ENCODE peak calls at places on chromosome 13, in four cellular contexts. R is A673, W is left ventricle myocardium inferior, F is IMR-90. H is an unnamed sample.

GRCh38 chr13:80840313-80840976 is 499.5 kb upstream of the SPRY2 start:
- DNase-seq in R (peak), W (no peak), F (no peak), H (peak)

GRCh38 chr13:96984061-96984508 is 10.2 kb downstream of the OXGR1 start:
- DNase-seq in R (peak), W (no peak), F (no peak), H (no peak)

GRCh38 chr13:110915874-110916670 is 1.2 kb upstream of the ANKRD10 start:
- DNase-seq in R (no peak), W (no peak), F (peak), H (peak)

GRCh38 chr13:83221813-83222241 is 660.4 kb downstream of the SLITRK1 start:
- DNase-seq in R (no peak), W (no peak), F (peak), H (peak)

GRCh38 chr13:76438050-76438449 is 448.2 kb downstream of the KCTD12 start:
- DNase-seq in R (no peak), W (no peak), F (peak), H (no peak)

GRCh38 chr13:81293594-81294164 is 952.8 kb upstream of the SPRY2 start:
- DNase-seq in R (no peak), W (no peak), F (no peak), H (no peak)

GRCh38 chr13:71643466-71643865 is 223.5 kb downstream of the DACH1 start:
- DNase-seq in R (no peak), W (no peak), F (no peak), H (no peak)

GRCh38 chr13:33637978-33638743 is 179.8 kb upstream of the RFC3 start:
- DNase-seq in R (no peak), W (no peak), F (peak), H (peak)

GRCh38 chr13:94886191-94886590 is 173.8 kb upstream of the SOX21 start:
- DNase-seq in R (peak), W (no peak), F (no peak), H (peak)

GRCh38 chr13:95243207-95243606 is 58.0 kb downstream of the ABCC4 start:
- DNase-seq in R (no peak), W (no peak), F (no peak), H (no peak)

GRCh38 chr13:52128714-52129700 is at the start of gene NEK5:
- DNase-seq in R (peak), W (peak), F (peak), H (peak)

GRCh38 chr13:75934889-75935288 is 298.8 kb downstream of the LMO7 start:
- DNase-seq in R (no peak), W (no peak), F (peak), H (peak)

GRCh38 chr13:50153888-50154287 is 138.6 kb downstream of the KCNRG start:
- DNase-seq in R (no peak), W (no peak), F (no peak), H (no peak)

GRCh38 chr13:50152224-50152623 is 137.0 kb downstream of the KCNRG start:
- DNase-seq in R (no peak), W (no peak), F (no peak), H (peak)

GRCh38 chr13:50152655-50153309 is 137.5 kb downstream of the KCNRG start:
- DNase-seq in R (no peak), W (no peak), F (no peak), H (no peak)

GRCh38 chr13:50154697-50155096 is 139.5 kb downstream of the KCNRG start:
- DNase-seq in R (no peak), W (no peak), F (no peak), H (no peak)

DNA sequence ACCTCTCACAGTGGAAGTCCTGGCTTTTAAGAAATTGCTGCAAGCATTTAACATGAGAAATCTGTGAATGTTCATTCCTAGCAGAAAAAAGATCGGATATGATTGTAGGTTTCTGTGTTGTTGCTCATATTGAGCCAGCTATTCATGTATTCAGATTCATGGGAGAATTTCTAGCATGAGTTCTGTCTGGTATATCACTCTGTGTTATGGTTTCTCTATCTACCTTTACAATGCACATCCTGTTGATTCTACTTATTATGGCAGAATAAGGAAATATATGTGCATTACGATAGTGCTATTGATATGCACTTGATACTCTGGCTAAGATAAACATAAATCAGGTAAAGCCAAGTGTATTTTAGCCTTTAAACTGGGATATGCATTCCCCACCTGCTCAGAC is 138.2 kb downstream of the KCNRG start:
- DNase-seq in R (no peak), W (no peak), F (no peak), H (no peak)
- H3K4me3 ChIP-seq in R (no peak), W (no peak), F (no peak), H (no peak)

GRCh38 chr13:23161176-23161825 is 19.5 kb upstream of the SGCG start:
- DNase-seq in R (peak), W (no peak), F (no peak), H (peak)

GRCh38 chr13:23159205-23159586 is 21.6 kb upstream of the SGCG start:
- DNase-seq in R (peak), W (peak), F (peak), H (peak)

GRCh38 chr13:23159587-23160240 is 21.1 kb upstream of the SGCG start:
- DNase-seq in R (peak), W (no peak), F (no peak), H (no peak)

GRCh38 chr13:23160241-23161175 is 20.3 kb upstream of the SGCG start:
- DNase-seq in R (peak), W (no peak), F (no peak), H (no peak)
- TF ChIP-seq CTCF in R (no peak), W (peak), F (no peak), H (no peak)

DNA sequence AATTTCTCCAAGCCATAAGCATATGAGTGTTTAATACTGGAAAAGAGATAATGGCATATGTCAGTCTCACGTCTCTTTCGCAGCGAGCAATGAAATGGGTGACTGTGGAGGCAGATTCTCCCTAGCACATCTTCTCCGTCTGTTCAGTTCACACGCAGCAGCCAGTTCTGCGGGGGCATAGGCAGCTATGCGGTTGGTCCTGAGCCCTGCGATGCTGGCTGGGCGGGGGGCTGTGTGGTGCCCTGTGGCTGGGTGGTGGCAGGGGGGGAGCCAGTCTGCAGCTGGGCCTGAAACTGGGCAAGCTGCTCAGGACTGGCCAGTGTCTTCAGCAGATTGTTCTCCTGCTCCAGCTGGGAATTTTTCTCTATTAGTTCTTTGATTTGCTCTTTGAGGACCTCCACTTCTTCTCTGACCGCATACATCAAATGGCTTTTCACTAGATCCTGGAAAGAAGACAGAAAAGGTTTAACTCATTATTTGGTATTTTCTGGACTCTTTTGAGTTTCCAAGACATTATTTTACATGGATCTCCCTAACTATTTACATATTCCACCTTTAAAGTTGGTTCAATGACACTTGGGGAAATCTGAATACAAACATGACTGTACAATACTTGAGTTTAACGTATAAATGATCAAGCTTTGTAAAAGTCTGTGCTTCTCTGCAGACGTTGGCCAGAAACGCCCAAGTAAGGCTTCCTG is 61.0 kb downstream of the SERP2 start:
- DNase-seq in R (no peak), W (no peak), F (no peak), H (no peak)
- H3K4me3 ChIP-seq in R (peak), W (peak), F (peak), H (peak)

GRCh38 chr13:35822666-35823065 is 308.5 kb downstream of the DCLK1 start:
- DNase-seq in R (no peak), W (no peak), F (no peak), H (no peak)

GRCh38 chr13:35817642-35818576 is 313.3 kb downstream of the DCLK1 start:
- DNase-seq in R (no peak), W (no peak), F (no peak), H (peak)

GRCh38 chr13:35814573-35814972 is 316.6 kb downstream of the DCLK1 start:
- DNase-seq in R (peak), W (no peak), F (no peak), H (no peak)

GRCh38 chr13:35824395-35824794 is 306.8 kb downstream of the DCLK1 start:
- DNase-seq in R (no peak), W (no peak), F (no peak), H (no peak)

DNA sequence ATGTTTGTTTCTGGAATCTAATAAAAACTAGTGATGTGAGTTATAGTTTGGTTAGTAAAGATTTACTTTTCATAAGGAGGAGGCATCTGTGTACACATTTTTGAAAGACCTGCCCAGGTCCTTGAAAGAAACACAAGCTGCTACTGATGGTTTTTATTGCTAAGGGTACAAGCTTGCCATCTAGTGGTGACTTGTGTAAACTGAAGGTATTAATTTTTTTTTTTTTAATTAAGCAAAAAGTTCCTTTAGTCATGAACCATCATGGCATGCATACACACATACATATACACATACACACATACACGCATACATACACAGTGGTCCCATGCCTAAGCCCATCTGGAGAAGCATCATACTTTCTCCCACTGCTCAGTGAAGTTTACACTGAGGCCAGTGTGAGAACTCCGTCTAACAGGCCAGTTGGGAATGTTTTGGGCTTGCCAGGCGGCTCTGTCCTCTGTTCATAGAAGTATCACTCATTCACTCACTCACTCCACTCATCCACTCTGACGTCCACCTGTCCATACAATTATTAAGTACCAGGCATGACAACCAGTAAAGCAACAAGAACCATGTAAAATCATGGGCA is 312.5 kb downstream of the DCLK1 start:
- DNase-seq in R (peak), W (no peak), F (peak), H (peak)
- TF ChIP-seq CTCF in R (peak), W (peak), F (peak), H (peak)

GRCh38 chr13:46386996-46387851 is at the start of gene RUBCNL:
- DNase-seq in R (peak), W (peak), F (no peak), H (no peak)

GRCh38 chr13:46389985-46390384 is 2.9 kb upstream of the RUBCNL start:
- DNase-seq in R (peak), W (peak), F (no peak), H (no peak)

GRCh38 chr13:46389457-46389856 is 2.4 kb upstream of the RUBCNL start:
- DNase-seq in R (peak), W (no peak), F (no peak), H (no peak)

GRCh38 chr13:46388308-46388707 is 1.3 kb upstream of the RUBCNL start:
- DNase-seq in R (peak), W (no peak), F (no peak), H (no peak)

DNA sequence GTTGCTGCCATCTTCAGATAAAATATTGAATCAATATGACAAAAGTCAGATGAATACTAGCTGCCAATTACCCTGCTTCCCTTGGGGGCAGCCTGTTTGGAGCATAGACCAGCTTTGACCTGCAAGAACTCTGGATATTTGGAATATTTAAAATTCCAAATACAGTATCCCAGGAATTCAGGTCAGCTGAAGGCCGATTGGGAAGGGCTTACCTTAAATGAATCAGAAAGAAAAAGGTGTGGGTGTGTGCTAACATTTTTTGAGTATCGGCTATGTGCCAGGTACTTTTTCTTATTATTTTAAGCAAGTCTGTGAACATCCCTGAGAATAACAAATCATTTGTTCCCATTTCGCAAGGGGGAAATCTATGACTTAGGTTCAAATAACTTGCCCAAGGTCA is 1.8 kb upstream of the RUBCNL start:
- DNase-seq in R (no peak), W (no peak), F (no peak), H (no peak)
- H3K4me3 ChIP-seq in R (peak), W (no peak), F (no peak), H (no peak)

GRCh38 chr13:45341034-45341798 is at the start of gene TPT1:
- DNase-seq in R (peak), W (peak), F (peak), H (peak)

GRCh38 chr13:45341799-45342584 is 1.0 kb upstream of the TPT1 start:
- DNase-seq in R (peak), W (peak), F (no peak), H (peak)

GRCh38 chr13:45339867-45340266 is 1.1 kb downstream of the TPT1 start:
- DNase-seq in R (no peak), W (no peak), F (no peak), H (no peak)

GRCh38 chr13:45339399-45339798 is 1.6 kb downstream of the TPT1 start:
- DNase-seq in R (no peak), W (no peak), F (no peak), H (no peak)

DNA sequence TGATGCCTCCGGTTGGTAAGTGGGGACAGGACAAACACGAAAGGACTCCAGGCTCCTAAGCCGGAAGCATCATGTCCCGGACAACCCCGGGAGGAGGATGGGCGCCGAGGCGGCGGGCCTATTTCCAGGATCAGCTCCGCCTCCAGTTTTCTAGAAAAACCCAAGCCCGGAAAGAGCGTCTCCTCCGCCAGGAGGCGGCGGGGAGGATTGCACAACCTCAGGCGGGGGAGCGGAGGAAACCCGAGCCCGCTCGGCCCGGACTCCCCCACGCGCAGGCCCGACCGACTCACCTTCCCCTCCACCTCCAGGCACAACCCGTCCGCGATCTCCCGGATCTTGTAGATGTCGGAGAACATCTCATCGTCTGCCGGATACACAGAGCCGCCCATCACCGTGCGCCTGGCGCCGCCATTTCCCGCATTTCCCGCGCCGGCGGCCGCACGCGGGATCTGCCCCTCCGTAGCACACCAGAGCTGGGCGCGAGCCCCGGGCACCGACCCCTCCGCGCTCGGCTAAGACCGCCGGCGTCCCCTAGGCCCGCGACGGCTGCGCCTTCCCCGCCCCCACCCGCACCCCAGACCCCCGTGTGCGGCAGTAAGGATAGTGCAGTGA is 455 bp downstream of the TPT1 start:
- DNase-seq in R (peak), W (peak), F (peak), H (peak)
- TF ChIP-seq CTCF in R (peak), W (peak), F (peak), H (peak)

DNA sequence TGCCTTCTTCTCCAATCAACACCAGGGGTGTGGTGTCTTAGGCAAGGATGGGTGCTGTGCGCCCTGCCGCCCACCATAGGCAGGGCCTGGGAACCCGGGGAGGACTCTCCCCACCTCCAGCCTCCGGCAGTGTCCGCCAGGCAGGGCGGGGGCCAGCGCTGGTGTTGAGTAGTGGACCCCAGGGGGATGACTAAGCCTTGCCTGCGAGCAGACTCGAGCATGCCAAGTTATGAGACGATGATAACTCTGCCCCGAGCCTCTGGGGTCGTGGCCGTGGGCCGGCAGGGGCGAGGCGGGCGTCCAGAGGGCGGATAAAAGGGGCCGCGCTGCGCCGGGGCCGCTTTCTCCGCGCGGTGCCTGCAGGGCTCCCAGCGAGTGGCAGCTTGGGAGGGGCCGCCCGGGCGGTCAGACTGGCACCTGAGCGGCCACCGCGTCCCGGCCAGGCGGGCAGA is at the start of gene MEDAG:
- DNase-seq in R (no peak), W (peak), F (peak), H (peak)
- H3K4me3 ChIP-seq in R (no peak), W (peak), F (no peak), H (peak)

DNA sequence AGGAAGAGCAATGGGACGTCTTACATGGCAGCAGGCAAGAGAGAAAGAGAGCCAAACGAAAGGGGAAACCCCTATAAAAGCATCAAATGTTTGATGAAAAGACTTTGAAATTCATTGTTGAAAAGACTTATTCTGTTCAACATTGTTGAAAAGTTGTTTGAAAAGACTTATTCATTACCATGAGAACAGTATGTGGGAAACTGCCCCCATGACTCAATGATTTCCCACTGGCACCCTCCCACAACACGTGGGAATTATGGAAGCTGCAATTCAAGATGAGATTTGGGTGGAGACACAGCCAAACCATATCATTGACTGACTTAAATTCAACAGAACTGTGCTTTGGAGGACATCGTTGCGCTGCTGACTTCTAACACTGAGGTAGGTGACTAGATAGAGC is 48.0 kb upstream of the RCBTB2 start:
- DNase-seq in R (no peak), W (no peak), F (no peak), H (peak)
- TF ChIP-seq CTCF in R (no peak), W (no peak), F (no peak), H (no peak)

GRCh38 chr13:55160911-55161310 is 1979.8 kb upstream of the PRR20A start:
- DNase-seq in R (no peak), W (no peak), F (no peak), H (no peak)

DNA sequence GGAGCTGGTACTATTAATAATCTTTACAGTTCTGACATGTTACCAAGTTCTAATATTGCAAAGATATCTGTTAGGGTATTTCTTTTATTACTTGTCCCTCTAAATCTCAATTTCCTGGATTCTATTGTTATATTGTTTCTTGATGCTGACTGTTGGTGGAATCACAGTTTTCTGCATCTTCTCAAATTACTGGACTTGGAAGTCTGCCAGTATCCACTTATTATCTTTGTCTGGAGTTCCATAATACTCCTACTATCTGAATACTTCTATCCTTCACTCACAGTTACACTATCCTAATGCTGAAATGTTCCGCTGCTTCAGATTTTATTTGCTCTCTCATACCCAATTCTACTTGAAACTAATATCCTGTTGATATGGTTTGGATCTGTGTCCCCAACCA is 1985.7 kb upstream of the PRR20A start:
- DNase-seq in R (peak), W (no peak), F (no peak), H (no peak)
- H3K4me3 ChIP-seq in R (no peak), W (no peak), F (no peak), H (no peak)

H was measured in fibroblast of the aortic adventitia.